ENCODE peak calls at places on chromosomes 11 and 22, in seven cellular contexts. R is psoas muscle; C is right atrium auricular region; U is neuronal stem cell; E is aorta; N is CD4-positive, alpha-beta T cell; M is naive thymus-derived CD4-positive, alpha-beta T cell. P is an unnamed sample.

GRCh38 chr11:100753562-100753961 is 66.5 kb downstream of the ARHGAP42 start:
- DNase-seq in C (no peak), R (no peak), E (no peak), N (no peak), U (no peak), M (no peak), P (no peak)

GRCh38 chr11:111977141-111978027 is 40.2 kb downstream of the DIXDC1 start:
- DNase-seq in M (no peak), R (peak; percentile 76), C (peak; percentile 72), U (peak; percentile 46), N (no peak), E (peak; percentile 81), P (peak; percentile 64)

GRCh38 chr22:26273011-26273675 is 103.9 kb downstream of the SEZ6L start:
- DNase-seq in M (no peak), N (no peak), C (no peak), U (no peak), E (no peak), R (no peak), P (peak; percentile 39)

GRCh38 chr22:49717322-49717919 is 110.3 kb downstream of the BRD1 start:
- DNase-seq in U (no peak), C (no peak), R (no peak), E (no peak), N (no peak), M (no peak), P (no peak)

GRCh38 chr11:82794490-82794889 is 60.8 kb upstream of the FAM181B start:
- DNase-seq in U (no peak), C (no peak), M (no peak), N (no peak), R (no peak), E (no peak), P (no peak)

GRCh38 chr11:34274712-34275398 is 83.0 kb downstream of the ABTB2 start:
- DNase-seq in R (peak; percentile 87), N (no peak), E (peak; percentile 93), M (no peak), C (peak; percentile 96), U (no peak), P (peak; percentile 24)

GRCh38 chr11:35619030-35619753 is 932 bp downstream of the FJX1 start:
- DNase-seq in C (no peak), N (no peak), R (peak; percentile 53), E (peak; percentile 48), M (no peak), U (peak; percentile 56), P (peak; percentile 38)

GRCh38 chr11:64655901-64656601 is 65.0 kb downstream of the SLC22A12 start:
- DNase-seq in C (no peak), R (no peak), U (no peak), E (no peak), M (no peak), N (no peak), P (no peak)

GRCh38 chr11:34343153-34343552 is 14.7 kb downstream of the ABTB2 start:
- DNase-seq in U (no peak), R (no peak), E (no peak), M (no peak), C (no peak), N (no peak), P (no peak)

GRCh38 chr11:17593466-17594245 is 46.6 kb downstream of the OTOG start:
- DNase-seq in M (no peak), R (no peak), E (no peak), U (no peak), C (no peak), N (no peak), P (no peak)

GRCh38 chr22:48186121-48186790 is 1423.8 kb downstream of the TBC1D22A start:
- DNase-seq in C (no peak), E (no peak), U (no peak), N (no peak), R (no peak), M (no peak), P (no peak)

GRCh38 chr22:22903355-22903777 is 15.8 kb downstream of the IGLL5 start:
- DNase-seq in N (no peak), M (no peak), U (no peak), E (no peak), R (no peak), C (no peak), P (no peak)

GRCh38 chr22:32714458-32715250 is 86.9 kb upstream of the TIMP3 start:
- DNase-seq in R (no peak), C (no peak), N (no peak), U (no peak), M (no peak), E (no peak), P (no peak)

GRCh38 chr22:24178502-24179440 is 2.5 kb upstream of the SUSD2 start:
- DNase-seq in U (no peak), R (no peak), E (no peak), C (no peak), M (no peak), N (no peak), P (no peak)

GRCh38 chr11:66017354-66017753 is 5.5 kb downstream of the CST6 start:
- DNase-seq in R (no peak), C (no peak), E (no peak), M (no peak), N (no peak), U (no peak), P (no peak)

GRCh38 chr11:134410766-134411165 is 1.3 kb downstream of the B3GAT1 start:
- DNase-seq in R (no peak), N (no peak), C (no peak), U (no peak), M (no peak), E (no peak), P (no peak)

GRCh38 chr11:134374171-134374570 is 37.9 kb downstream of the B3GAT1 start:
- DNase-seq in N (no peak), M (no peak), E (peak; percentile 5), U (no peak), C (no peak), R (no peak), P (no peak)

GRCh38 chr11:2927851-2928604 is 1.2 kb downstream of the PHLDA2 start:
- DNase-seq in U (no peak), E (peak; percentile 49), R (peak; percentile 18), M (no peak), C (no peak), N (no peak), P (no peak)

GRCh38 chr11:85813721-85814120 is 2.8 kb upstream of the SYTL2 start:
- DNase-seq in R (no peak), M (no peak), U (no peak), N (no peak), C (no peak), E (no peak), P (no peak)

GRCh38 chr22:42929838-42930155 is 72.7 kb upstream of the ARFGAP3 start:
- DNase-seq in C (no peak), R (no peak), M (no peak), E (peak; percentile 21), N (no peak), U (no peak), P (no peak)

GRCh38 chr11:72673943-72674828 is at the start of gene PDE2A:
- DNase-seq in R (no peak), U (no peak), M (no peak), N (no peak), E (no peak), C (no peak), P (peak; percentile 69)

GRCh38 chr22:30694171-30694637 is 470 bp upstream of the OSBP2 start:
- DNase-seq in N (peak; percentile 35), C (no peak), E (peak; percentile 65), M (peak; percentile 53), R (peak; percentile 44), U (peak; percentile 40), P (peak; percentile 71)

GRCh38 chr22:38018938-38019827 is 34.8 kb upstream of the SOX10 start:
- DNase-seq in E (no peak), U (no peak), R (no peak), C (no peak), M (no peak), N (no peak), P (no peak)
- H3K27ac ChIP-seq in E (no peak overlapping the region), U (no peak overlapping the region), R (no peak overlapping the region), C (no peak overlapping the region), M (no peak overlapping the region), N (no peak overlapping the region), P (peak overlapping the region; percentile 99)

DNA sequence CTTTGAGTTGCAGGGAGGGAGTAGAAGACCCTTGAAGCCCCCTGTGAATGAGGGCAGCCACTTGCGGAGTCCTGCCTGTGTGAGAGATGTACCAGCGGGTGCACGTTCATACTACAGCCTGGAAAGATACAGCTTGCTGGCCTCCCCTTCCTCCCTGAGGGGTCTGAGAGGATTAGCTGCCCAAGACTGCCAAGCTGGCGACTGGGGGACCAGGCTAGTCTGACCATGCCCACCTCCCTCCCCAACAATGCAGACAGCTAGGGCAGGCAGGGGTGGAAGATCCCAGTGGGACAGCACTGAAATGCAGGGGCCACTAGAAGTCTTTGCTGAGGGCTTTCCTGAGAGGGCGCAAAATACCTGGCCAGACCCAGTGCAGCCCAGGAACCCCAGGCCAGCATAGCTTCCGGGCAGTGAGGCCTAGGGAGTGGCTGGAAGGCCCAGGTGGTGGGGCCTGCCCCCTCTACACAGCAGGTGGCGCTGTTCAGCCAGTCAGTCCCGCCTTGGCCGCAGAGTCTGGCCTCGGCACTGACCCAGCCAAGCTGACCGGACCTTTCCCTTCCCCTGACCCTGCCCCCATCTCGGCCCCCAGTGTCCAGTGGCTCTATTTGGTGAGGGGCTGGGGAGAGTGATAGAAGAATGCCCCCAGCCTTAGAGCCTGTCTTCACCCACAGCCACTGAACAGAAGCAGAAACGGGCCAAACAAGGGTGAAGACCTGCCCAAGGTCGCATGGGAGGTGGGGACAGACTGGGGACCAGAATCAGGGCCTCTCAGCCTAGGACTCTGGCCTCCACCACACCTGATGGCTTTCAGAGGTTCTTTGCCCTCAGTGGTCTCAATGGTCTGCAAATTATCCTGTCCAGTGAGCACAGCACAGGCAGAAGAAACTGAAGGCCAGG is 4.8 kb upstream of the MYRF start:
- DNase-seq in U (peak; percentile 61), C (peak; percentile 71), R (peak; percentile 84), N (peak; percentile 12), E (peak; percentile 84), M (no peak), P (peak; percentile 69)
- H3K27ac ChIP-seq in U (no peak overlapping the region), C (no peak overlapping the region), R (no peak overlapping the region), N (no peak overlapping the region), E (no peak overlapping the region), M (no peak overlapping the region), P (peak overlapping the region; percentile 95)

DNA sequence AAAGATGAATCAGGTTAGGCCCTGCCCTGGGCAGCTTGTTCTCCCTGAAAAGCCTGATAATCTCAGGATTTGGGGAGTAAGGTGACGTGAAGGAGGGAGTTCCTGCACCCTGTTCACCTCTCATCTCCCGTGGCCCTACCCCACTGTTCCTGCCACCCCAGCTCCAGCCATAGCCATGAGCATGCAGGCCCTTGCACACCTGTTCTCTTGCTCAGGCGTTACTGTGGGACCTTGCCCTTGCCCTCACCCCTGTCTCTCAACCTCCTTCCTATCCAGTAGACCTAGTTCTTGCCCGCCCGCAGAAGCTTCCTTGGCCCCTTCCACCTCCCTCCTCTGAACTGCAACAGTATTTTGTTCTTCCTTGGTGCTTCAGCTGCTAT is 15.0 kb downstream of the TSKU start:
- DNase-seq in C (no peak), M (no peak), U (no peak), R (no peak), E (no peak), N (no peak), P (no peak)
- H3K27ac ChIP-seq in C (no peak overlapping the region), M (no peak overlapping the region), U (no peak overlapping the region), R (no peak overlapping the region), E (no peak overlapping the region), N (peak overlapping the region; percentile 1), P (no peak overlapping the region)

DNA sequence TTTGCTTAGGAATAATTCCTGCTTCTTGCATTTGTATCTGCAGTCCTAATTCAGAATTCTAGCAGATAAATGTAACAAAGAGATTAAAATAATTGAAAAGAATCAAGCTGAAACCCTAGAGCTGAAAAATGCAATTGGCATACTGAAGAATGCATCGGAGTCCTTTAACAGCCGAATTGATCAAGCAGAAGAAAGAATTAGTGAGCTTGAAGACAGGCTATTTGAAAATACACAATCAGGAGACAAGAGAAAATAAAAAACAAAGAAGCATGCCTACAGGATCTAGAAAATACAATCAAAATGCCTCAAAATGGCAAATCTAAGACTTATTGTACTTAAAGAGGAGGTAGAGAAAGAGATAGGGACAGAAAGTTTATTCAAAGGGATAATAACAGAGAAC is 8.2 kb downstream of the TREH start:
- DNase-seq in N (no peak), M (no peak), R (no peak), E (no peak), C (no peak), U (no peak), P (no peak)
- H3K27ac ChIP-seq in N (no peak overlapping the region), M (no peak overlapping the region), R (no peak overlapping the region), E (no peak overlapping the region), C (no peak overlapping the region), U (no peak overlapping the region), P (no peak overlapping the region)